ENCODE peak calls at places on chromosomes 12 and 14, in nine cellular contexts. One of them, this sample, is unnamed.

GRCh38 chr14:27392153-27392552 is 794.3 kb upstream of the NOVA1 start:
- DNase-seq in anterior cingulate cortex: no peak
- DNase-seq in lower lobe of right lung: no peak
- DNase-seq in cardiac septum: no peak
- DNase-seq in H7: no peak
- DNase-seq in kidney glomerular epithelial cell: no peak
- DNase-seq in activated CD4-positive, alpha-beta T cell treated with anti-CD3 and anti-CD28 coated beads, Interleukin-2, amount 50 U/mL, for 24 hours: no peak
- DNase-seq in substantia nigra: no peak
- DNase-seq in EL: no peak
- DNase-seq in this sample: no peak

GRCh38 chr12:54125950-54126695 is 62.7 kb downstream of the SMUG1 start:
- DNase-seq in H7: peak
- DNase-seq in kidney glomerular epithelial cell: no peak
- DNase-seq in lower lobe of right lung: no peak
- DNase-seq in substantia nigra: peak
- DNase-seq in cardiac septum: no peak
- DNase-seq in EL: peak
- DNase-seq in anterior cingulate cortex: no peak
- DNase-seq in activated CD4-positive, alpha-beta T cell treated with anti-CD3 and anti-CD28 coated beads, Interleukin-2, amount 50 U/mL, for 24 hours: no peak
- DNase-seq in this sample: no peak

GRCh38 chr12:85963322-85963721 is 89.2 kb downstream of the NTS start:
- DNase-seq in EL: no peak
- DNase-seq in H7: no peak
- DNase-seq in substantia nigra: no peak
- DNase-seq in lower lobe of right lung: no peak
- DNase-seq in kidney glomerular epithelial cell: no peak
- DNase-seq in anterior cingulate cortex: no peak
- DNase-seq in cardiac septum: no peak
- DNase-seq in activated CD4-positive, alpha-beta T cell treated with anti-CD3 and anti-CD28 coated beads, Interleukin-2, amount 50 U/mL, for 24 hours: no peak
- DNase-seq in this sample: no peak

GRCh38 chr14:39265032-39265431 is 31.3 kb downstream of the MIA2 start:
- DNase-seq in H7: no peak
- DNase-seq in cardiac septum: no peak
- DNase-seq in lower lobe of right lung: no peak
- DNase-seq in kidney glomerular epithelial cell: peak
- DNase-seq in EL: peak
- DNase-seq in anterior cingulate cortex: no peak
- DNase-seq in activated CD4-positive, alpha-beta T cell treated with anti-CD3 and anti-CD28 coated beads, Interleukin-2, amount 50 U/mL, for 24 hours: no peak
- DNase-seq in substantia nigra: no peak
- DNase-seq in this sample: no peak

GRCh38 chr12:107283652-107284051 is 190.3 kb upstream of the CRY1 start:
- DNase-seq in lower lobe of right lung: no peak
- DNase-seq in substantia nigra: no peak
- DNase-seq in cardiac septum: no peak
- DNase-seq in anterior cingulate cortex: no peak
- DNase-seq in kidney glomerular epithelial cell: no peak
- DNase-seq in H7: no peak
- DNase-seq in EL: no peak
- DNase-seq in activated CD4-positive, alpha-beta T cell treated with anti-CD3 and anti-CD28 coated beads, Interleukin-2, amount 50 U/mL, for 24 hours: no peak
- DNase-seq in this sample: no peak

GRCh38 chr12:121955258-121956040 is 37.1 kb downstream of the CFAP251 start:
- DNase-seq in substantia nigra: no peak
- DNase-seq in EL: peak
- DNase-seq in anterior cingulate cortex: no peak
- DNase-seq in H7: peak
- DNase-seq in activated CD4-positive, alpha-beta T cell treated with anti-CD3 and anti-CD28 coated beads, Interleukin-2, amount 50 U/mL, for 24 hours: no peak
- DNase-seq in kidney glomerular epithelial cell: no peak
- DNase-seq in cardiac septum: no peak
- DNase-seq in lower lobe of right lung: no peak
- DNase-seq in this sample: no peak

GRCh38 chr14:52663850-52664249 is 31.5 kb downstream of the ERO1A start:
- DNase-seq in lower lobe of right lung: no peak
- DNase-seq in substantia nigra: no peak
- DNase-seq in kidney glomerular epithelial cell: no peak
- DNase-seq in EL: no peak
- DNase-seq in anterior cingulate cortex: no peak
- DNase-seq in activated CD4-positive, alpha-beta T cell treated with anti-CD3 and anti-CD28 coated beads, Interleukin-2, amount 50 U/mL, for 24 hours: no peak
- DNase-seq in H7: peak
- DNase-seq in cardiac septum: no peak
- DNase-seq in this sample: no peak

GRCh38 chr12:6765634-6766581 is at the start of gene PTMS:
- DNase-seq in kidney glomerular epithelial cell: peak
- DNase-seq in lower lobe of right lung: peak
- DNase-seq in EL: peak
- DNase-seq in anterior cingulate cortex: peak
- DNase-seq in activated CD4-positive, alpha-beta T cell treated with anti-CD3 and anti-CD28 coated beads, Interleukin-2, amount 50 U/mL, for 24 hours: no peak
- DNase-seq in H7: peak
- DNase-seq in cardiac septum: peak
- DNase-seq in substantia nigra: peak
- DNase-seq in this sample: peak

GRCh38 chr14:24954037-24954696 is 95.8 kb downstream of the STXBP6 start:
- DNase-seq in EL: no peak
- DNase-seq in H7: no peak
- DNase-seq in kidney glomerular epithelial cell: no peak
- DNase-seq in anterior cingulate cortex: no peak
- DNase-seq in substantia nigra: no peak
- DNase-seq in cardiac septum: no peak
- DNase-seq in lower lobe of right lung: no peak
- DNase-seq in activated CD4-positive, alpha-beta T cell treated with anti-CD3 and anti-CD28 coated beads, Interleukin-2, amount 50 U/mL, for 24 hours: no peak
- DNase-seq in this sample: no peak

GRCh38 chr14:61304678-61305077 is 16.7 kb upstream of the PRKCH start:
- DNase-seq in activated CD4-positive, alpha-beta T cell treated with anti-CD3 and anti-CD28 coated beads, Interleukin-2, amount 50 U/mL, for 24 hours: no peak
- DNase-seq in cardiac septum: no peak
- DNase-seq in H7: no peak
- DNase-seq in anterior cingulate cortex: no peak
- DNase-seq in kidney glomerular epithelial cell: no peak
- DNase-seq in EL: no peak
- DNase-seq in lower lobe of right lung: no peak
- DNase-seq in substantia nigra: no peak
- DNase-seq in this sample: no peak

GRCh38 chr12:21656931-21657335 is 709 bp downstream of the LDHB start:
- DNase-seq in activated CD4-positive, alpha-beta T cell treated with anti-CD3 and anti-CD28 coated beads, Interleukin-2, amount 50 U/mL, for 24 hours: peak
- DNase-seq in kidney glomerular epithelial cell: peak
- DNase-seq in anterior cingulate cortex: no peak
- DNase-seq in substantia nigra: peak
- DNase-seq in lower lobe of right lung: no peak
- DNase-seq in H7: no peak
- DNase-seq in EL: peak
- DNase-seq in cardiac septum: no peak
- DNase-seq in this sample: peak